ENCODE peak calls at places on chromosomes 5 and 9, in eight cellular contexts. E is fibroblast of lung, O is astrocyte, Y is neural progenitor cell, K is endodermal cell, D is H1, C is mammary epithelial cell, Q is HepG2. H is an unnamed sample.
A peak's percentile ranks its signal among the peaks of the same experiment; 100 is the strongest.

GRCh38 chr9:134536101-134536900 is 105.3 kb upstream of the COL5A1 start:
- DNase-seq in O (peak; percentile 93), Y (no peak), Q (no peak), K (no peak), C (peak; percentile 14), D (no peak), E (peak; percentile 61), H (peak; percentile 40)

GRCh38 chr9:27394826-27395201 is 97.9 kb upstream of the EQTN start:
- DNase-seq in Q (peak; percentile 6), Y (peak; percentile 11), K (no peak), O (no peak), E (no peak), D (no peak), C (peak; percentile 25), H (no peak)

GRCh38 chr5:90967851-90968250 is 409.3 kb downstream of the ADGRV1 start:
- DNase-seq in D (no peak), K (no peak), O (no peak), Y (no peak), E (no peak), Q (no peak), C (no peak), H (no peak)

GRCh38 chr5:38916802-38917201 is 71.0 kb downstream of the OSMR start:
- DNase-seq in Y (no peak), E (no peak), K (no peak), C (no peak), O (no peak), Q (no peak), D (no peak), H (no peak)

GRCh38 chr5:40685952-40686351 is 6.2 kb downstream of the PTGER4 start:
- DNase-seq in O (no peak), C (no peak), Y (no peak), D (no peak), Q (no peak), E (peak; percentile 42), K (no peak), H (no peak)

GRCh38 chr5:136620016-136620419 is 254.7 kb upstream of the TRPC7 start:
- DNase-seq in Q (no peak), Y (no peak), O (peak; percentile 66), D (no peak), E (no peak), C (no peak), K (no peak), H (peak; percentile 46)

GRCh38 chr9:2798423-2798822 is 45.5 kb downstream of the PUM3 start:
- DNase-seq in Y (no peak), D (no peak), E (no peak), O (no peak), Q (no peak), C (no peak), K (no peak), H (no peak)

GRCh38 chr5:51544386-51544785 is 161.1 kb downstream of the ISL1 start:
- DNase-seq in C (no peak), D (no peak), Q (no peak), K (no peak), Y (no peak), E (no peak), O (peak; percentile 0), H (no peak)

GRCh38 chr5:135231289-135231688 is 167.7 kb downstream of the MACROH2A1 start:
- DNase-seq in D (no peak), K (no peak), E (no peak), C (no peak), Y (no peak), O (no peak), Q (no peak), H (no peak)

GRCh38 chr9:19875291-19875910 is 86.6 kb upstream of the SLC24A2 start:
- DNase-seq in K (no peak), E (no peak), Q (no peak), C (peak; percentile 2), D (no peak), Y (no peak), O (no peak), H (no peak)

GRCh38 chr9:86407022-86407421 is 52.8 kb upstream of the TUT7 start:
- DNase-seq in E (peak; percentile 61), Y (no peak), C (peak; percentile 90), Q (peak; percentile 54), D (no peak), K (peak; percentile 61), O (peak; percentile 58), H (peak; percentile 51)

GRCh38 chr5:38783011-38783551 is 62.7 kb upstream of the OSMR start:
- DNase-seq in Q (peak; percentile 62), O (peak; percentile 100), E (peak; percentile 100), K (no peak), C (peak; percentile 42), D (no peak), Y (no peak), H (peak; percentile 96)

GRCh38 chr9:14030350-14030823 is 283.6 kb downstream of the NFIB start:
- DNase-seq in O (peak; percentile 80), Q (no peak), Y (no peak), K (no peak), C (no peak), D (no peak), E (peak; percentile 96), H (peak; percentile 83)

GRCh38 chr5:57618767-57619381 is 136.3 kb upstream of the ACTBL2 start:
- DNase-seq in Y (no peak), K (no peak), D (no peak), E (no peak), C (no peak), O (no peak), Q (no peak), H (no peak)

GRCh38 chr5:176334031-176334770 is 27.4 kb downstream of the KIAA1191 start:
- DNase-seq in C (peak; percentile 52), K (no peak), D (no peak), Q (no peak), Y (no peak), O (no peak), E (no peak), H (no peak)

GRCh38 chr9:115810166-115810565 is 343.4 kb upstream of the PAPPA start:
- DNase-seq in D (no peak), Y (no peak), O (no peak), E (no peak), K (no peak), C (peak; percentile 83), Q (no peak), H (peak; percentile 55)

GRCh38 chr5:19538607-19539006 is 449.4 kb downstream of the CDH18 start:
- DNase-seq in E (no peak), D (no peak), Q (no peak), O (no peak), Y (no peak), K (no peak), C (no peak), H (no peak)

DNA sequence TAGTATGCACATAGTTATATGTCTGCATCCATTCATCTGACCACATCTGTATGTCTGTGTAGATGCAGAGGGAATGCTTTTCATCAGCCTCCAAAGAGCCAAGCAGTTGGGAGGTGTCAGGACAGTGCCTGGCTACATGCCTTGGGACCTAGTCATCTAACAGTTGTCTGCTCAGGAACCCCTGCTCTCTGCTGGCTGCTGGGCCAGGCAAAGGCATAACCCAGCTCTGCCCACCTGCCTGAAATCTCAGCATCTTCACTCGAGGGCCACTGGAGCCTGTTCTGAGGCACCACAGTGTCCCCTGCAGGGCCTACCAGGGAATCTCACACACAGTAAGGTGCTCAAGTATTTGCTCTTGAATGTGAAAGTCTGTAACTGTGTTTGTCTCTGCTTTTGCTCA is 3.7 kb downstream of the C9orf50 start:
- DNase-seq in Q (no peak), K (peak; percentile 83), E (peak; percentile 61), D (no peak), O (peak; percentile 72), Y (peak; percentile 55), C (peak; percentile 66), H (peak; percentile 54)
- TF ChIP-seq CTCF in Q (peak; percentile 75), K (peak; percentile 81), E (peak; percentile 71), D (peak; percentile 71), O (peak; percentile 55), Y (peak; percentile 63), C (peak; percentile 55), H (peak; percentile 60)

DNA sequence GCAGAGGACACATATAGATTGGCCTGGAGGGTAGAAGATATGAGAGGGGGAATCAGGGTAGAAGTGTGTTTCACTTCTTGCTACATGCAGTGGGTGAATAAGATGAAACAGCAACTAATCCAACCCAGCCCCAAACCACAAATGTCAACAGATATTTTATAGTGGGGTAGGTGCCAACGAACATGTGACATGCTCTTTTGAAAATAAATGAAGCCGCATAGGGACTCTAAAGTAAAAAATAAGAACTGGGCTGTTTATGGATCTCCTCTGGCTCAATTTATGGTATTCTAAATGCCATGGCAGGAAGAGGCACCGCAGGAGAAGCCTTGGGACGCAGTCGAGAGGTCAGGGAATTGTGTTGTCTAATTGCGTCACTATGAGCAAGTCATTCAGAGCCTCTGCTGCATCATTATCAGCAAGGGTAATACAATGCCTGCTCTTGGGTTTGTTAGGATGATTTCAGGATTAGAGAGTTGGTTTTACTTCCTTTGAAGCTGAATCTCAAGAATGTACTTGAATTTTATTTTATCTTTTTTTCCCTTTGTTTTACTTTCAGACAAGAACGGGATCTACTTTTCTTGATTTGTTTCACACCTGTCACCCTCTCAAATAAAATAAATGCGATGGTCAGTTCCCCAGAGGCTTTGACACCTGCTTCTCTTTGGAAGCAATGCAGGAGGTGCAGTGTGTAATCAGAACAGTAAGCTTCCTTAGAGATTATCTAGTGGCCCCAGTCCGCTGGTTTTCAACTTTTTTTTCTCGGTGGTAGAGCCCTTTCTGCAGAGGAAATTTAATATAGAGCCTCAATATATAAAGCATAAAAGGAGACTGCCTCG is 375.6 kb upstream of the CLINT1 start:
- DNase-seq in O (peak; percentile 5), D (no peak), C (no peak), Y (peak; percentile 38), E (peak; percentile 67), Q (no peak), K (no peak), H (no peak)
- H3K4me3 ChIP-seq in O (no peak overlapping the region), D (no peak overlapping the region), C (no peak overlapping the region), Y (no peak overlapping the region), E (no peak overlapping the region), Q (no peak overlapping the region), K (no peak overlapping the region), H (no peak overlapping the region)

GRCh38 chr9:127415657-127416056 is 8.5 kb upstream of the ZNF79 start:
- DNase-seq in K (no peak), D (no peak), O (no peak), E (no peak), Y (no peak), C (no peak), Q (no peak), H (no peak)
- H3K9ac ChIP-seq in K (no peak overlapping the region), D (no peak overlapping the region), O (no peak overlapping the region), E (no peak overlapping the region), Y (no peak overlapping the region), C (no peak overlapping the region), Q (no peak overlapping the region), H (no peak overlapping the region)

GRCh38 chr5:170418736-170419135 is 29.6 kb upstream of the KCNMB1 start:
- DNase-seq in O (no peak), C (no peak), K (no peak), E (no peak), Q (no peak), D (no peak), Y (no peak), H (peak; percentile 24)

GRCh38 chr5:170421822-170422221 is 32.7 kb upstream of the KCNMB1 start:
- DNase-seq in Y (no peak), O (no peak), D (no peak), K (no peak), E (no peak), C (no peak), Q (no peak), H (no peak)

GRCh38 chr5:170419666-170420065 is 30.5 kb upstream of the KCNMB1 start:
- DNase-seq in K (no peak), E (no peak), O (no peak), D (no peak), Q (no peak), C (no peak), Y (no peak), H (no peak)

GRCh38 chr5:170424629-170425028 is 35.5 kb upstream of the KCNMB1 start:
- DNase-seq in Q (no peak), O (no peak), D (no peak), Y (no peak), E (no peak), K (no peak), C (no peak), H (no peak)

GRCh38 chr5:170420809-170421412 is 31.7 kb upstream of the KCNMB1 start:
- DNase-seq in E (peak; percentile 74), D (peak; percentile 72), Q (peak; percentile 49), C (peak; percentile 34), K (peak; percentile 91), Y (peak; percentile 90), O (peak; percentile 43), H (peak; percentile 61)
- TF ChIP-seq CTCF in E (peak; percentile 64), D (peak; percentile 87), Q (peak; percentile 72), C (peak; percentile 64), K (peak; percentile 88), Y (peak; percentile 86), O (peak; percentile 73), H (peak; percentile 78)

H was measured in PC-3.